ENCODE peak calls at places on chromosomes 5 and 9, in four cellular contexts. M is GM12878, P is H1, C is HepG2. Y is an unnamed sample.

GRCh38 chr9:110602281-110602680 is 22.7 kb upstream of the SVEP1 start:
- DNase-seq in M (no peak), P (no peak), C (no peak), Y (no peak)

GRCh38 chr5:95471922-95472321 is 80.8 kb downstream of the FAM81B start:
- DNase-seq in M (no peak), P (no peak), C (no peak), Y (no peak)

GRCh38 chr5:177195307-177195952 is 61.9 kb downstream of the NSD1 start:
- DNase-seq in M (no peak), P (no peak), C (no peak), Y (no peak)

GRCh38 chr5:27463446-27464149 is 425.2 kb upstream of the CDH9 start:
- DNase-seq in M (no peak), P (no peak), C (no peak), Y (no peak)

GRCh38 chr5:78631931-78632330 is 16.6 kb downstream of the LHFPL2 start:
- DNase-seq in M (no peak), P (no peak), C (no peak), Y (no peak)

GRCh38 chr5:78102498-78102897 is 192.0 kb downstream of the AP3B1 start:
- DNase-seq in M (no peak), P (no peak), C (no peak), Y (no peak)

GRCh38 chr9:79408200-79408599 is 163.6 kb upstream of the TLE4 start:
- DNase-seq in M (no peak), P (no peak), C (no peak), Y (no peak)

GRCh38 chr9:133478851-133479711 is at the start of gene SLC2A6:
- DNase-seq in M (no peak), P (peak), C (peak), Y (peak)

GRCh38 chr5:93403529-93403928 is 177.5 kb downstream of the NR2F1-AS1 start:
- DNase-seq in M (no peak), P (no peak), C (no peak), Y (no peak)

GRCh38 chr5:96036301-96036700 is 74.7 kb upstream of the ELL2 start:
- DNase-seq in M (no peak), P (no peak), C (no peak), Y (no peak)

GRCh38 chr5:52457808-52458207 is 329.9 kb upstream of the ITGA1 start:
- DNase-seq in M (no peak), P (no peak), C (no peak), Y (no peak)

GRCh38 chr9:114180701-114181582 is 25.6 kb downstream of the COL27A1 start:
- DNase-seq in M (no peak), P (no peak), C (no peak), Y (no peak)

DNA sequence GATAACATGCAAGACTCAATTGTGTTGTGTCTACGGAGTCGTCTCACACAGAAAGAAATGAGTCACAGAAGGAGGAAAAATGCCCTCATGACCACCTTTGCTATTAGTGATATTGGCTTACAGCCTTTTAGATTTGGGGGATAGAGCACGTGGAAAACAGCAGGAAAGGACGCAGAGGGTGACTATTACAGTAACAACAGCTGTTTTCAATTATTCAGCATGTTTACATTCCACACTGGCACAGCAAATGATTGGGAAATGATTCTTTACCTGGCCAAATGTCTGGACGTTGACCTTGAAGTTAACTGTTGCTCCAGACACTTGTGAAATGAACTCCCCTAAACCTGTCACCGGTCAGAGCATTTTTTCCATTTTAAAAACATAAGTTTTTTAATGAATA is 46.8 kb downstream of the APTX start:
- DNase-seq in M (no peak), P (no peak), C (peak), Y (no peak)
- TF ChIP-seq HDAC6 in M (no peak), P (no peak), C (no peak), Y (no peak)

GRCh38 chr9:105296445-105296844 is 52.0 kb downstream of the SLC44A1 start:
- DNase-seq in M (no peak), P (no peak), C (no peak), Y (no peak)

GRCh38 chr9:105297442-105298097 is 53.1 kb downstream of the SLC44A1 start:
- DNase-seq in M (no peak), P (no peak), C (no peak), Y (no peak)

GRCh38 chr9:105295986-105296385 is 51.5 kb downstream of the SLC44A1 start:
- DNase-seq in M (no peak), P (no peak), C (no peak), Y (no peak)

GRCh38 chr9:105295151-105295550 is 50.7 kb downstream of the SLC44A1 start:
- DNase-seq in M (no peak), P (no peak), C (no peak), Y (no peak)

DNA sequence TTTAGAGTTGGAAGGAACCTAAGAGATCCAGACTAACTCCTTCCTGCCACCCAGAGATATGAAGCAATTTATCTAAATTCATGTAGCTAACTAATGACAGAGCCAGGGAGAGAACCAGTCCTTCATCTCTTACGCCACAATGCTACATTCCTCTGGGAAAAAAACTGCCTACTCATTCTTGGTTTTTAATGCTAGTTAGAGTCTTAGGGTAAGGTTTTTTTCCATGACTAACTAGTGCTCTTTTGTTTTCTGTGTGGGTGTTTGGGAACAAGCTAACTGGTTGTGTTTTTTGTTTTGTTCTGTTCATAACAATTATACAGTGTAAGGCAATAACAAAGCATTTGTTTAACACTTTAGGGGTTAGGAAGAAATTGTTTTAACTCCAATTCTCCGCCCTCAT is 52.4 kb downstream of the SLC44A1 start:
- DNase-seq in M (no peak), P (no peak), C (peak), Y (no peak)
- TF ChIP-seq HDAC6 in M (no peak), P (no peak), C (no peak), Y (no peak)

GRCh38 chr5:83368835-83369234 is 102.7 kb upstream of the VCAN start:
- DNase-seq in M (no peak), P (no peak), C (no peak), Y (no peak)

GRCh38 chr5:83364322-83365299 is 106.9 kb upstream of the VCAN start:
- DNase-seq in M (peak), P (no peak), C (no peak), Y (no peak)

GRCh38 chr5:83363876-83364275 is 107.7 kb upstream of the VCAN start:
- DNase-seq in M (no peak), P (no peak), C (no peak), Y (no peak)

GRCh38 chr5:83370957-83371356 is 100.6 kb upstream of the VCAN start:
- DNase-seq in M (no peak), P (no peak), C (no peak), Y (no peak)

GRCh38 chr5:83368317-83368716 is 103.2 kb upstream of the VCAN start:
- DNase-seq in M (no peak), P (no peak), C (no peak), Y (no peak)
- TF ChIP-seq HDAC6 in M (no peak), P (no peak), C (no peak), Y (no peak)

DNA sequence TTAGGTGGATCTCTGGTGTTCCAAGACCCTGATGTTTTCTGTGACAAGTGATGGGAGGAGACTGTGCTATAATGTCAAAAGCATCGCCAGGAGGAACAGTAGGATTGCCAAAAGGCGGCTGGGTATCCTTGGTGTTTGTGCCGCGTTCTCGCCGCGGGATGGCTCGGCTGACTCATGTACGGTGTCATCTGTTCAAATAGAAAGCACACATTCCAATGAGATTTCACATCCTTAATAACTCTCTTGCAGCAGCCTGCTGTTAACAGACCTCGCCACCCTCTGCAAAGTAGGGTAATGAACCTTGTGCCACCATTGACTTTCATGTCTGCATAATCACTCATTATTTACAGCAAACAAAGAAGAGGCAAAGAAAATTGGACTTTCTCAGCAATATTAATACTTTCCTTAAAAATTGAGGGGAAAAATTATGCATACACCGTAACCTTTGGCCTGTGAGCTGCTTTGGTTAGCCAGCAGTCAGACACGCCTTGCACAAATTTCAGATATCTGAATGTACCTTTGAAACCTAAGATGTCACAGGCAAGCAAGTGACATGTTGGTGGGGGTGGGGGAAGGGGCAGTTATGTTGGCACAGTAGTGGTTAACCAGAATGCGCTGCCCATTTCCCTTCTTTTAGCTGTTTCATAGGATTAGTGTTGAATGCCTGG is 289.4 kb downstream of the EFNA5 start:
- DNase-seq in M (no peak), P (no peak), C (peak), Y (no peak)
- TF ChIP-seq HDAC6 in M (no peak), P (no peak), C (no peak), Y (no peak)

Y was measured in K562.